ENCODE peak calls at places on chromosomes 11 and 22, in six cellular contexts. Y, V, R, Z, N and X are unnamed samples.

GRCh38 chr22:49583886-49584505 is 243.7 kb downstream of the BRD1 start:
- DNase-seq in Y (no peak), V (no peak), R (no peak), Z (no peak), N (no peak), X (no peak)

GRCh38 chr11:34105957-34106504 is 602 bp downstream of the NAT10 start:
- DNase-seq in Y (no peak), V (peak), R (no peak), Z (no peak), N (no peak), X (no peak)

GRCh38 chr11:69296890-69297224 is 2.9 kb downstream of the MYEOV start:
- DNase-seq in Y (no peak), V (no peak), R (no peak), Z (no peak), N (no peak), X (no peak)

GRCh38 chr11:24617856-24618255 is 121.0 kb downstream of the LUZP2 start:
- DNase-seq in Y (no peak), V (no peak), R (no peak), Z (no peak), N (no peak), X (no peak)

GRCh38 chr11:71181566-71181965 is 70.8 kb downstream of the SHANK2 start:
- DNase-seq in Y (no peak), V (no peak), R (no peak), Z (no peak), N (no peak), X (no peak)

GRCh38 chr11:72856065-72856464 is 41.9 kb downstream of the ATG16L2 start:
- DNase-seq in Y (no peak), V (no peak), R (no peak), Z (no peak), N (no peak), X (no peak)

GRCh38 chr11:133710681-133711240 is 134.6 kb downstream of the SPATA19 start:
- DNase-seq in Y (no peak), V (no peak), R (no peak), Z (no peak), N (no peak), X (no peak)

GRCh38 chr11:102006835-102007566 is 40.2 kb upstream of the CFAP300 start:
- DNase-seq in Y (no peak), V (no peak), R (no peak), Z (no peak), N (no peak), X (peak)

GRCh38 chr11:35747638-35748037 is 85.1 kb downstream of the TRIM44 start:
- DNase-seq in Y (peak), V (no peak), R (no peak), Z (no peak), N (no peak), X (peak)

GRCh38 chr11:22832315-22833041 is 2.9 kb upstream of the SVIP start:
- DNase-seq in Y (peak), V (peak), R (no peak), Z (no peak), N (peak), X (peak)

GRCh38 chr22:49216579-49216978 is 611.1 kb downstream of the BRD1 start:
- DNase-seq in Y (no peak), V (no peak), R (no peak), Z (no peak), N (no peak), X (no peak)

GRCh38 chr11:74185695-74186094 is 14.6 kb downstream of the PPME1 start:
- DNase-seq in Y (no peak), V (peak), R (no peak), Z (no peak), N (no peak), X (peak)

GRCh38 chr11:88618716-88619462 is 281.4 kb upstream of the CTSC start:
- DNase-seq in Y (no peak), V (no peak), R (no peak), Z (no peak), N (no peak), X (no peak)

GRCh38 chr22:30210235-30210831 is 36.2 kb downstream of the LIF start:
- DNase-seq in Y (peak), V (peak), R (no peak), Z (no peak), N (no peak), X (no peak)

GRCh38 chr22:25853501-25853900 is 111.5 kb downstream of the MYO18B start:
- DNase-seq in Y (no peak), V (no peak), R (no peak), Z (no peak), N (no peak), X (no peak)

GRCh38 chr11:3905080-3905953 is 49.9 kb downstream of the STIM1 start:
- DNase-seq in Y (no peak), V (peak), R (no peak), Z (peak), N (peak), X (peak)

GRCh38 chr22:19675428-19675827 is 38.9 kb upstream of the SEPTIN5 start:
- DNase-seq in Y (no peak), V (no peak), R (no peak), Z (no peak), N (no peak), X (no peak)

GRCh38 chr11:131889760-131890620 is 519.6 kb downstream of the NTM start:
- DNase-seq in Y (no peak), V (peak), R (no peak), Z (no peak), N (no peak), X (no peak)

GRCh38 chr11:76891285-76891684 is 30.6 kb downstream of the ACER3 start:
- DNase-seq in Y (no peak), V (peak), R (no peak), Z (no peak), N (no peak), X (no peak)

GRCh38 chr22:21624120-21624879 is 5.5 kb downstream of the YDJC start:
- DNase-seq in Y (peak), V (peak), R (no peak), Z (no peak), N (peak), X (peak)

GRCh38 chr11:106031210-106031845 is 9.3 kb upstream of the MSANTD4 start:
- DNase-seq in Y (no peak), V (peak), R (no peak), Z (no peak), N (no peak), X (peak)